ENCODE peak calls at places on chromosome 22, in seven cellular contexts. One of them, this sample, is unnamed.

GRCh38 chr22:41676134-41676533 is 12.5 kb downstream of the SNU13 start:
- DNase-seq in HFFc6: no peak
- DNase-seq in mucosa of gallbladder: no peak
- DNase-seq in type B pancreatic cell: no peak
- DNase-seq in adrenal gland: no peak
- DNase-seq in heart right ventricle: no peak
- DNase-seq in sciatic nerve: no peak
- DNase-seq in this sample: no peak

GRCh38 chr22:45268167-45268957 is 16.4 kb upstream of the UPK3A start:
- DNase-seq in HFFc6: no peak
- DNase-seq in mucosa of gallbladder: no peak
- DNase-seq in type B pancreatic cell: no peak
- DNase-seq in adrenal gland: no peak
- DNase-seq in heart right ventricle: no peak
- DNase-seq in sciatic nerve: peak
- DNase-seq in this sample: no peak

GRCh38 chr22:46748948-46749681 is 11.1 kb upstream of the CERK start:
- DNase-seq in HFFc6: no peak
- DNase-seq in mucosa of gallbladder: no peak
- DNase-seq in type B pancreatic cell: no peak
- DNase-seq in adrenal gland: no peak
- DNase-seq in heart right ventricle: no peak
- DNase-seq in sciatic nerve: no peak
- DNase-seq in this sample: no peak

GRCh38 chr22:17007852-17008731 is at the start of gene GAB4:
- DNase-seq in HFFc6: no peak
- DNase-seq in mucosa of gallbladder: no peak
- DNase-seq in type B pancreatic cell: no peak
- DNase-seq in adrenal gland: no peak
- DNase-seq in heart right ventricle: no peak
- DNase-seq in sciatic nerve: peak
- DNase-seq in this sample: no peak

GRCh38 chr22:27846248-27846760 is 44.7 kb upstream of the MN1 start:
- DNase-seq in HFFc6: no peak
- DNase-seq in mucosa of gallbladder: no peak
- DNase-seq in type B pancreatic cell: no peak
- DNase-seq in adrenal gland: no peak
- DNase-seq in heart right ventricle: no peak
- DNase-seq in sciatic nerve: no peak
- DNase-seq in this sample: no peak

GRCh38 chr22:25728064-25728463 is 13.9 kb upstream of the MYO18B start:
- DNase-seq in HFFc6: no peak
- DNase-seq in mucosa of gallbladder: no peak
- DNase-seq in type B pancreatic cell: peak
- DNase-seq in adrenal gland: peak
- DNase-seq in heart right ventricle: no peak
- DNase-seq in sciatic nerve: no peak
- DNase-seq in this sample: no peak

GRCh38 chr22:43267332-43267731 is 75.8 kb downstream of the SCUBE1 start:
- DNase-seq in HFFc6: no peak
- DNase-seq in mucosa of gallbladder: no peak
- DNase-seq in type B pancreatic cell: no peak
- DNase-seq in adrenal gland: no peak
- DNase-seq in heart right ventricle: no peak
- DNase-seq in sciatic nerve: no peak
- DNase-seq in this sample: no peak

GRCh38 chr22:49327411-49327810 is 500.3 kb downstream of the BRD1 start:
- DNase-seq in HFFc6: no peak
- DNase-seq in mucosa of gallbladder: peak
- DNase-seq in type B pancreatic cell: peak
- DNase-seq in adrenal gland: peak
- DNase-seq in heart right ventricle: no peak
- DNase-seq in sciatic nerve: peak
- DNase-seq in this sample: peak

GRCh38 chr22:29387921-29388758 is at the start of gene AP1B1:
- DNase-seq in HFFc6: peak
- DNase-seq in mucosa of gallbladder: peak
- DNase-seq in type B pancreatic cell: peak
- DNase-seq in adrenal gland: peak
- DNase-seq in heart right ventricle: peak
- DNase-seq in sciatic nerve: peak
- DNase-seq in this sample: peak

GRCh38 chr22:48940988-48941902 is 886.4 kb downstream of the BRD1 start:
- DNase-seq in HFFc6: no peak
- DNase-seq in mucosa of gallbladder: no peak
- DNase-seq in type B pancreatic cell: peak
- DNase-seq in adrenal gland: peak
- DNase-seq in heart right ventricle: no peak
- DNase-seq in sciatic nerve: peak
- DNase-seq in this sample: peak

GRCh38 chr22:31692186-31692886 is 30.3 kb upstream of the PISD start:
- DNase-seq in HFFc6: peak
- DNase-seq in mucosa of gallbladder: no peak
- DNase-seq in type B pancreatic cell: no peak
- DNase-seq in adrenal gland: no peak
- DNase-seq in heart right ventricle: no peak
- DNase-seq in sciatic nerve: no peak
- DNase-seq in this sample: no peak

GRCh38 chr22:19287076-19287724 is 4.3 kb downstream of the CLTCL1 start:
- DNase-seq in HFFc6: peak
- DNase-seq in mucosa of gallbladder: no peak
- DNase-seq in type B pancreatic cell: peak
- DNase-seq in adrenal gland: no peak
- DNase-seq in heart right ventricle: no peak
- DNase-seq in sciatic nerve: no peak
- DNase-seq in this sample: no peak

GRCh38 chr22:31313366-31314147 is 21.3 kb upstream of the PIK3IP1 start:
- DNase-seq in HFFc6: peak
- DNase-seq in mucosa of gallbladder: peak
- DNase-seq in type B pancreatic cell: no peak
- DNase-seq in adrenal gland: peak
- DNase-seq in heart right ventricle: peak
- DNase-seq in sciatic nerve: peak
- DNase-seq in this sample: peak

GRCh38 chr22:24977370-24978230 is 25.1 kb downstream of the KIAA1671 start:
- DNase-seq in HFFc6: no peak
- DNase-seq in mucosa of gallbladder: no peak
- DNase-seq in type B pancreatic cell: no peak
- DNase-seq in adrenal gland: peak
- DNase-seq in heart right ventricle: peak
- DNase-seq in sciatic nerve: peak
- DNase-seq in this sample: peak

GRCh38 chr22:45587638-45588481 is 83.8 kb upstream of the ATXN10 start:
- DNase-seq in HFFc6: peak
- DNase-seq in mucosa of gallbladder: no peak
- DNase-seq in type B pancreatic cell: no peak
- DNase-seq in adrenal gland: no peak
- DNase-seq in heart right ventricle: no peak
- DNase-seq in sciatic nerve: no peak
- DNase-seq in this sample: no peak

GRCh38 chr22:27993774-27994350 is 74.8 kb upstream of the PITPNB start:
- DNase-seq in HFFc6: no peak
- DNase-seq in mucosa of gallbladder: no peak
- DNase-seq in type B pancreatic cell: no peak
- DNase-seq in adrenal gland: peak
- DNase-seq in heart right ventricle: no peak
- DNase-seq in sciatic nerve: peak
- DNase-seq in this sample: peak

GRCh38 chr22:36180038-36180880 is 19.7 kb upstream of the APOL3 start:
- DNase-seq in HFFc6: peak
- DNase-seq in mucosa of gallbladder: peak
- DNase-seq in type B pancreatic cell: no peak
- DNase-seq in adrenal gland: peak
- DNase-seq in heart right ventricle: peak
- DNase-seq in sciatic nerve: peak
- DNase-seq in this sample: peak

GRCh38 chr22:49964136-49964492 is 3.5 kb downstream of the PIM3 start:
- DNase-seq in HFFc6: no peak
- DNase-seq in mucosa of gallbladder: peak
- DNase-seq in type B pancreatic cell: no peak
- DNase-seq in adrenal gland: peak
- DNase-seq in heart right ventricle: no peak
- DNase-seq in sciatic nerve: peak
- DNase-seq in this sample: peak

GRCh38 chr22:27714076-27714475 is 87.5 kb downstream of the MN1 start:
- DNase-seq in HFFc6: no peak
- DNase-seq in mucosa of gallbladder: no peak
- DNase-seq in type B pancreatic cell: no peak
- DNase-seq in adrenal gland: no peak
- DNase-seq in heart right ventricle: no peak
- DNase-seq in sciatic nerve: no peak
- DNase-seq in this sample: no peak

GRCh38 chr22:27512283-27512761 is 289.2 kb downstream of the MN1 start:
- DNase-seq in HFFc6: peak
- DNase-seq in mucosa of gallbladder: peak
- DNase-seq in type B pancreatic cell: no peak
- DNase-seq in adrenal gland: peak
- DNase-seq in heart right ventricle: peak
- DNase-seq in sciatic nerve: peak
- DNase-seq in this sample: peak

GRCh38 chr22:27206001-27206746 is 548.8 kb downstream of the MIAT start:
- DNase-seq in HFFc6: no peak
- DNase-seq in mucosa of gallbladder: no peak
- DNase-seq in type B pancreatic cell: no peak
- DNase-seq in adrenal gland: no peak
- DNase-seq in heart right ventricle: no peak
- DNase-seq in sciatic nerve: no peak
- DNase-seq in this sample: no peak

GRCh38 chr22:35587447-35587870 is 29.7 kb downstream of the MB start:
- DNase-seq in HFFc6: no peak
- DNase-seq in mucosa of gallbladder: peak
- DNase-seq in type B pancreatic cell: no peak
- DNase-seq in adrenal gland: peak
- DNase-seq in heart right ventricle: peak
- DNase-seq in sciatic nerve: no peak
- DNase-seq in this sample: peak

GRCh38 chr22:32063701-32064100 is 20.6 kb downstream of the SLC5A1 start:
- DNase-seq in HFFc6: no peak
- DNase-seq in mucosa of gallbladder: peak
- DNase-seq in type B pancreatic cell: no peak
- DNase-seq in adrenal gland: no peak
- DNase-seq in heart right ventricle: no peak
- DNase-seq in sciatic nerve: no peak
- DNase-seq in this sample: no peak

GRCh38 chr22:46726066-46726985 is 11.7 kb downstream of the CERK start:
- DNase-seq in HFFc6: no peak
- DNase-seq in mucosa of gallbladder: peak
- DNase-seq in type B pancreatic cell: no peak
- DNase-seq in adrenal gland: no peak
- DNase-seq in heart right ventricle: no peak
- DNase-seq in sciatic nerve: no peak
- DNase-seq in this sample: peak

GRCh38 chr22:37043828-37044538 is 7.6 kb upstream of the KCTD17 start:
- DNase-seq in HFFc6: peak
- DNase-seq in mucosa of gallbladder: peak
- DNase-seq in type B pancreatic cell: no peak
- DNase-seq in adrenal gland: peak
- DNase-seq in heart right ventricle: peak
- DNase-seq in sciatic nerve: no peak
- DNase-seq in this sample: peak

GRCh38 chr22:46586123-46586519 is 34.1 kb upstream of the GRAMD4 start:
- DNase-seq in HFFc6: no peak
- DNase-seq in mucosa of gallbladder: no peak
- DNase-seq in type B pancreatic cell: no peak
- DNase-seq in adrenal gland: no peak
- DNase-seq in heart right ventricle: no peak
- DNase-seq in sciatic nerve: no peak
- DNase-seq in this sample: no peak

GRCh38 chr22:22318723-22319465 is 74.3 kb downstream of the VPREB1 start:
- DNase-seq in HFFc6: no peak
- DNase-seq in mucosa of gallbladder: no peak
- DNase-seq in type B pancreatic cell: no peak
- DNase-seq in adrenal gland: no peak
- DNase-seq in heart right ventricle: no peak
- DNase-seq in sciatic nerve: no peak
- DNase-seq in this sample: no peak

GRCh38 chr22:33014621-33015020 is 43.6 kb downstream of the SYN3 start:
- DNase-seq in HFFc6: no peak
- DNase-seq in mucosa of gallbladder: no peak
- DNase-seq in type B pancreatic cell: no peak
- DNase-seq in adrenal gland: no peak
- DNase-seq in heart right ventricle: no peak
- DNase-seq in sciatic nerve: no peak
- DNase-seq in this sample: no peak

GRCh38 chr22:32328306-32329201 is 29.1 kb upstream of the RFPL3 start:
- DNase-seq in HFFc6: no peak
- DNase-seq in mucosa of gallbladder: no peak
- DNase-seq in type B pancreatic cell: peak
- DNase-seq in adrenal gland: peak
- DNase-seq in heart right ventricle: no peak
- DNase-seq in sciatic nerve: no peak
- DNase-seq in this sample: peak

GRCh38 chr22:30985561-30986208 is 16.6 kb downstream of the TUG1 start:
- DNase-seq in HFFc6: no peak
- DNase-seq in mucosa of gallbladder: no peak
- DNase-seq in type B pancreatic cell: no peak
- DNase-seq in adrenal gland: no peak
- DNase-seq in heart right ventricle: no peak
- DNase-seq in sciatic nerve: no peak
- DNase-seq in this sample: no peak

GRCh38 chr22:46593211-46593676 is 26.9 kb upstream of the GRAMD4 start:
- DNase-seq in HFFc6: no peak
- DNase-seq in mucosa of gallbladder: no peak
- DNase-seq in type B pancreatic cell: no peak
- DNase-seq in adrenal gland: no peak
- DNase-seq in heart right ventricle: no peak
- DNase-seq in sciatic nerve: no peak
- DNase-seq in this sample: no peak

GRCh38 chr22:25130462-25130861 is 69.2 kb upstream of the CRYBB3 start:
- DNase-seq in HFFc6: no peak
- DNase-seq in mucosa of gallbladder: no peak
- DNase-seq in type B pancreatic cell: no peak
- DNase-seq in adrenal gland: no peak
- DNase-seq in heart right ventricle: no peak
- DNase-seq in sciatic nerve: no peak
- DNase-seq in this sample: no peak

This sample was measured in left lobe of liver.